ENCODE peak calls at places on chromosomes 12 and 14, in seven cellular contexts. One of them, this sample, is unnamed.

GRCh38 chr12:106037524-106038298 is 101.0 kb downstream of the NUAK1 start:
- DNase-seq in K562: no peak
- DNase-seq in HCT116: no peak
- DNase-seq in SK-N-SH: no peak
- DNase-seq in H1: no peak
- DNase-seq in HepG2: no peak
- DNase-seq in GM12878: no peak
- DNase-seq in this sample: no peak

GRCh38 chr14:53516261-53516774 is 363.2 kb upstream of the DDHD1 start:
- DNase-seq in K562: no peak
- DNase-seq in HCT116: no peak
- DNase-seq in SK-N-SH: no peak
- DNase-seq in H1: no peak
- DNase-seq in HepG2: no peak
- DNase-seq in GM12878: no peak
- DNase-seq in this sample: no peak

GRCh38 chr12:7433276-7433822 is 10.6 kb downstream of the CD163L1 start:
- DNase-seq in K562: no peak
- DNase-seq in HCT116: peak; percentile 26
- DNase-seq in SK-N-SH: no peak
- DNase-seq in H1: no peak
- DNase-seq in HepG2: peak; percentile 21
- DNase-seq in GM12878: no peak
- DNase-seq in this sample: no peak

GRCh38 chr12:60760965-60761364 is 1165.1 kb downstream of the SLC16A7 start:
- DNase-seq in K562: no peak
- DNase-seq in HCT116: no peak
- DNase-seq in SK-N-SH: no peak
- DNase-seq in H1: no peak
- DNase-seq in HepG2: no peak
- DNase-seq in GM12878: no peak
- DNase-seq in this sample: no peak

GRCh38 chr12:109719123-109720022 is 5.7 kb downstream of the FAM222A start:
- DNase-seq in K562: peak; percentile 40
- DNase-seq in HCT116: no peak
- DNase-seq in SK-N-SH: peak; percentile 72
- DNase-seq in H1: no peak
- DNase-seq in HepG2: peak; percentile 66
- DNase-seq in GM12878: no peak
- DNase-seq in this sample: no peak

GRCh38 chr12:26566670-26567069 is 266.3 kb downstream of the ITPR2 start:
- DNase-seq in K562: no peak
- DNase-seq in HCT116: no peak
- DNase-seq in SK-N-SH: no peak
- DNase-seq in H1: no peak
- DNase-seq in HepG2: no peak
- DNase-seq in GM12878: no peak
- DNase-seq in this sample: no peak

GRCh38 chr12:108306506-108306905 is 32.6 kb downstream of the CMKLR1 start:
- DNase-seq in K562: no peak
- DNase-seq in HCT116: no peak
- DNase-seq in SK-N-SH: no peak
- DNase-seq in H1: no peak
- DNase-seq in HepG2: no peak
- DNase-seq in GM12878: no peak
- DNase-seq in this sample: no peak

GRCh38 chr12:22437031-22437806 is 102.7 kb upstream of the ST8SIA1 start:
- DNase-seq in K562: no peak
- DNase-seq in HCT116: no peak
- DNase-seq in SK-N-SH: no peak
- DNase-seq in H1: no peak
- DNase-seq in HepG2: no peak
- DNase-seq in GM12878: no peak
- DNase-seq in this sample: peak; percentile 62

GRCh38 chr12:109625131-109625559 is 51.6 kb downstream of the MVK start:
- DNase-seq in K562: peak; percentile 22
- DNase-seq in HCT116: peak; percentile 31
- DNase-seq in SK-N-SH: peak; percentile 85
- DNase-seq in H1: no peak
- DNase-seq in HepG2: no peak
- DNase-seq in GM12878: no peak
- DNase-seq in this sample: peak; percentile 24

GRCh38 chr14:95140060-95140858 is 17.1 kb downstream of the DICER1 start:
- DNase-seq in K562: no peak
- DNase-seq in HCT116: no peak
- DNase-seq in SK-N-SH: no peak
- DNase-seq in H1: no peak
- DNase-seq in HepG2: no peak
- DNase-seq in GM12878: no peak
- DNase-seq in this sample: no peak

GRCh38 chr14:35213869-35214387 is 78.3 kb upstream of the PSMA6 start:
- DNase-seq in K562: no peak
- DNase-seq in HCT116: no peak
- DNase-seq in SK-N-SH: no peak
- DNase-seq in H1: no peak
- DNase-seq in HepG2: peak; percentile 88
- DNase-seq in GM12878: no peak
- DNase-seq in this sample: no peak

GRCh38 chr12:125688881-125689280 is 623.6 kb downstream of the AACS start:
- DNase-seq in K562: no peak
- DNase-seq in HCT116: no peak
- DNase-seq in SK-N-SH: no peak
- DNase-seq in H1: no peak
- DNase-seq in HepG2: no peak
- DNase-seq in GM12878: no peak
- DNase-seq in this sample: no peak

GRCh38 chr14:56686416-56686815 is 106.8 kb downstream of the TMEM260 start:
- DNase-seq in K562: no peak
- DNase-seq in HCT116: no peak
- DNase-seq in SK-N-SH: no peak
- DNase-seq in H1: peak; percentile 61
- DNase-seq in HepG2: peak; percentile 6
- DNase-seq in GM12878: no peak
- DNase-seq in this sample: peak; percentile 40

GRCh38 chr14:104316723-104317499 is 178.5 kb downstream of the KIF26A start:
- DNase-seq in K562: no peak
- DNase-seq in HCT116: no peak
- DNase-seq in SK-N-SH: no peak
- DNase-seq in H1: no peak
- DNase-seq in HepG2: no peak
- DNase-seq in GM12878: no peak
- DNase-seq in this sample: no peak

GRCh38 chr12:52036587-52037171 is 14.6 kb upstream of the NR4A1 start:
- DNase-seq in K562: peak; percentile 81
- DNase-seq in HCT116: no peak
- DNase-seq in SK-N-SH: peak; percentile 89
- DNase-seq in H1: peak; percentile 78
- DNase-seq in HepG2: no peak
- DNase-seq in GM12878: no peak
- DNase-seq in this sample: peak; percentile 66

GRCh38 chr12:53344824-53345485 is 8.8 kb upstream of the SP7 start:
- DNase-seq in K562: peak; percentile 88
- DNase-seq in HCT116: no peak
- DNase-seq in SK-N-SH: peak; percentile 93
- DNase-seq in H1: peak; percentile 78
- DNase-seq in HepG2: peak; percentile 54
- DNase-seq in GM12878: no peak
- DNase-seq in this sample: peak; percentile 60

GRCh38 chr12:110537605-110538409 is 35.7 kb downstream of the RAD9B start:
- DNase-seq in K562: no peak
- DNase-seq in HCT116: no peak
- DNase-seq in SK-N-SH: no peak
- DNase-seq in H1: no peak
- DNase-seq in HepG2: no peak
- DNase-seq in GM12878: no peak
- DNase-seq in this sample: no peak

GRCh38 chr12:124651508-124652273 is 84.3 kb upstream of the NCOR2 start:
- DNase-seq in K562: peak; percentile 25
- DNase-seq in HCT116: no peak
- DNase-seq in SK-N-SH: peak; percentile 67
- DNase-seq in H1: no peak
- DNase-seq in HepG2: no peak
- DNase-seq in GM12878: no peak
- DNase-seq in this sample: no peak
- TF ChIP-seq JUND in K562: no peak
- TF ChIP-seq JUND in HCT116: no peak
- TF ChIP-seq JUND in SK-N-SH: no peak
- TF ChIP-seq JUND in H1: no peak
- TF ChIP-seq JUND in HepG2: no peak
- TF ChIP-seq JUND in GM12878: no peak
- TF ChIP-seq JUND in this sample: no peak

GRCh38 chr12:119181202-119181601 is 2.5 kb downstream of the HSPB8 start:
- DNase-seq in K562: no peak
- DNase-seq in HCT116: no peak
- DNase-seq in SK-N-SH: no peak
- DNase-seq in H1: no peak
- DNase-seq in HepG2: no peak
- DNase-seq in GM12878: no peak
- DNase-seq in this sample: no peak

GRCh38 chr12:119181944-119182343 is 3.2 kb downstream of the HSPB8 start:
- DNase-seq in K562: no peak
- DNase-seq in HCT116: no peak
- DNase-seq in SK-N-SH: no peak
- DNase-seq in H1: no peak
- DNase-seq in HepG2: no peak
- DNase-seq in GM12878: no peak
- DNase-seq in this sample: no peak

GRCh38 chr12:119183942-119184695 is 5.4 kb downstream of the HSPB8 start:
- DNase-seq in K562: no peak
- DNase-seq in HCT116: no peak
- DNase-seq in SK-N-SH: no peak
- DNase-seq in H1: no peak
- DNase-seq in HepG2: no peak
- DNase-seq in GM12878: no peak
- DNase-seq in this sample: no peak

GRCh38 chr12:119180380-119181040 is 1.8 kb downstream of the HSPB8 start:
- DNase-seq in K562: peak; percentile 6
- DNase-seq in HCT116: no peak
- DNase-seq in SK-N-SH: no peak
- DNase-seq in H1: no peak
- DNase-seq in HepG2: no peak
- DNase-seq in GM12878: no peak
- DNase-seq in this sample: no peak

GRCh38 chr12:119182701-119183493 is 4.2 kb downstream of the HSPB8 start:
- DNase-seq in K562: no peak
- DNase-seq in HCT116: no peak
- DNase-seq in SK-N-SH: no peak
- DNase-seq in H1: no peak
- DNase-seq in HepG2: no peak
- DNase-seq in GM12878: no peak
- DNase-seq in this sample: no peak
- TF ChIP-seq JUND in K562: no peak
- TF ChIP-seq JUND in HCT116: no peak
- TF ChIP-seq JUND in SK-N-SH: no peak
- TF ChIP-seq JUND in H1: no peak
- TF ChIP-seq JUND in HepG2: no peak
- TF ChIP-seq JUND in GM12878: no peak
- TF ChIP-seq JUND in this sample: no peak

GRCh38 chr12:94513527-94513926 is 53.9 kb upstream of the CEP83 start:
- DNase-seq in K562: no peak
- DNase-seq in HCT116: no peak
- DNase-seq in SK-N-SH: no peak
- DNase-seq in H1: no peak
- DNase-seq in HepG2: no peak
- DNase-seq in GM12878: no peak
- DNase-seq in this sample: no peak

GRCh38 chr12:94511506-94511905 is 51.8 kb upstream of the CEP83 start:
- DNase-seq in K562: no peak
- DNase-seq in HCT116: no peak
- DNase-seq in SK-N-SH: no peak
- DNase-seq in H1: no peak
- DNase-seq in HepG2: no peak
- DNase-seq in GM12878: no peak
- DNase-seq in this sample: no peak

GRCh38 chr12:94516985-94517384 is 57.3 kb upstream of the CEP83 start:
- DNase-seq in K562: no peak
- DNase-seq in HCT116: peak; percentile 29
- DNase-seq in SK-N-SH: no peak
- DNase-seq in H1: no peak
- DNase-seq in HepG2: peak; percentile 64
- DNase-seq in GM12878: no peak
- DNase-seq in this sample: no peak
- TF ChIP-seq JUND in K562: no peak
- TF ChIP-seq JUND in HCT116: no peak
- TF ChIP-seq JUND in SK-N-SH: no peak
- TF ChIP-seq JUND in H1: no peak
- TF ChIP-seq JUND in HepG2: no peak
- TF ChIP-seq JUND in GM12878: no peak
- TF ChIP-seq JUND in this sample: no peak

GRCh38 chr12:122363782-122364181 is 58.7 kb downstream of the CLIP1 start:
- DNase-seq in K562: no peak
- DNase-seq in HCT116: no peak
- DNase-seq in SK-N-SH: no peak
- DNase-seq in H1: no peak
- DNase-seq in HepG2: no peak
- DNase-seq in GM12878: no peak
- DNase-seq in this sample: no peak

GRCh38 chr12:122362758-122363157 is 59.7 kb downstream of the CLIP1 start:
- DNase-seq in K562: no peak
- DNase-seq in HCT116: no peak
- DNase-seq in SK-N-SH: no peak
- DNase-seq in H1: no peak
- DNase-seq in HepG2: no peak
- DNase-seq in GM12878: no peak
- DNase-seq in this sample: no peak

GRCh38 chr12:122371475-122372045 is 50.9 kb downstream of the CLIP1 start:
- DNase-seq in K562: no peak
- DNase-seq in HCT116: no peak
- DNase-seq in SK-N-SH: no peak
- DNase-seq in H1: no peak
- DNase-seq in HepG2: no peak
- DNase-seq in GM12878: no peak
- DNase-seq in this sample: no peak

GRCh38 chr12:122366685-122367475 is 55.6 kb downstream of the CLIP1 start:
- DNase-seq in K562: peak; percentile 61
- DNase-seq in HCT116: peak; percentile 78
- DNase-seq in SK-N-SH: no peak
- DNase-seq in H1: no peak
- DNase-seq in HepG2: peak; percentile 84
- DNase-seq in GM12878: no peak
- DNase-seq in this sample: peak; percentile 68

GRCh38 chr12:122368361-122369073 is 54.0 kb downstream of the CLIP1 start:
- DNase-seq in K562: peak; percentile 48
- DNase-seq in HCT116: no peak
- DNase-seq in SK-N-SH: no peak
- DNase-seq in H1: no peak
- DNase-seq in HepG2: no peak
- DNase-seq in GM12878: no peak
- DNase-seq in this sample: no peak
- TF ChIP-seq JUND in K562: peak; percentile 68
- TF ChIP-seq JUND in HCT116: peak; percentile 55
- TF ChIP-seq JUND in SK-N-SH: no peak
- TF ChIP-seq JUND in H1: no peak
- TF ChIP-seq JUND in HepG2: no peak
- TF ChIP-seq JUND in GM12878: no peak
- TF ChIP-seq JUND in this sample: no peak